ENCODE peak calls at places on chromosomes 2 and 18, in five cellular contexts. I is GDM1; J is foreskin fibroblast; M is stimulated activated CD4-positive, alpha-beta T cell treated with anti-CD3 and anti-CD28 coated beads, Interleukin-1b, Interleukin-23, amount 100 ng/mL, for 48 hours; L is progenitor cell of endocrine pancreas. B is an unnamed sample.

GRCh38 chr2:46873632-46874068 is 42.0 kb downstream of the MCFD2 start:
- DNase-seq in L (no peak), J (peak; percentile 99), M (peak; percentile 54), I (peak; percentile 64), B (no peak)

GRCh38 chr2:101616411-101616810 is 81.1 kb upstream of the MAP4K4 start:
- DNase-seq in J (peak; percentile 49), I (no peak), L (no peak), M (no peak), B (no peak)

GRCh38 chr2:112795720-112796119 is 11.4 kb upstream of the IL1A start:
- DNase-seq in I (peak; percentile 38), J (no peak), M (no peak), L (peak; percentile 18), B (no peak)

GRCh38 chr2:11180653-11181052 is 25.4 kb downstream of the SLC66A3 start:
- DNase-seq in J (no peak), M (no peak), L (no peak), I (no peak), B (no peak)

GRCh38 chr2:154484338-154485099 is 214.0 kb upstream of the KCNJ3 start:
- DNase-seq in I (no peak), M (no peak), J (no peak), L (no peak), B (no peak)

GRCh38 chr2:238459081-238459629 is 32.4 kb downstream of the ASB1 start:
- DNase-seq in I (no peak), J (peak; percentile 64), L (no peak), M (no peak), B (no peak)

GRCh38 chr2:1690056-1690775 is 54.1 kb downstream of the PXDN start:
- DNase-seq in M (no peak), I (no peak), L (no peak), J (peak; percentile 35), B (no peak)

GRCh38 chr2:62337403-62337802 is 141.5 kb downstream of the B3GNT2 start:
- DNase-seq in L (no peak), J (no peak), I (no peak), M (no peak), B (no peak)

GRCh38 chr18:75088622-75089211 is 120.2 kb downstream of the PTGR3 start:
- DNase-seq in L (no peak), J (no peak), I (no peak), M (no peak), B (no peak)

GRCh38 chr2:208096080-208096479 is 28.2 kb downstream of the CRYGD start:
- DNase-seq in L (no peak), I (no peak), M (no peak), J (no peak), B (no peak)

GRCh38 chr2:3404495-3404894 is 25.0 kb downstream of the TRAPPC12 start:
- DNase-seq in I (no peak), L (no peak), M (no peak), J (no peak), B (no peak)

GRCh38 chr2:29024882-29025430 is 43.9 kb downstream of the TOGARAM2 start:
- DNase-seq in M (no peak), L (no peak), J (no peak), I (no peak), B (no peak)

GRCh38 chr2:172244419-172245130 is 141.9 kb upstream of the DLX2 start:
- DNase-seq in J (peak; percentile 67), I (no peak), L (no peak), M (no peak), B (no peak)

GRCh38 chr2:85743304-85743978 is 10.3 kb upstream of the ATOH8 start:
- DNase-seq in L (no peak), I (no peak), J (no peak), M (no peak), B (no peak)

GRCh38 chr2:190765386-190766173 is 115.0 kb upstream of the GLS start:
- DNase-seq in J (peak; percentile 88), L (no peak), M (peak; percentile 35), I (no peak), B (no peak)

GRCh38 chr18:13136056-13136688 is 82.4 kb upstream of the LDLRAD4 start:
- DNase-seq in L (no peak), M (peak; percentile 75), J (peak; percentile 46), I (no peak), B (peak; percentile 27)

GRCh38 chr18:79795446-79795845 is 2.3 kb upstream of the KCNG2 start:
- DNase-seq in M (no peak), J (no peak), L (no peak), I (no peak), B (no peak)

GRCh38 chr2:68994864-68995263 is 18.1 kb upstream of the ANTXR1 start:
- DNase-seq in I (no peak), L (no peak), M (no peak), J (peak; percentile 36), B (no peak)

GRCh38 chr18:26549486-26550435 is 1.4 kb upstream of the KCTD1 start:
- DNase-seq in M (no peak), L (peak; percentile 15), J (peak; percentile 88), I (no peak), B (no peak)

GRCh38 chr2:212451786-212452200 is 86.8 kb downstream of the ERBB4 start:
- DNase-seq in J (peak; percentile 27), L (no peak), M (no peak), I (no peak), B (no peak)

GRCh38 chr2:128449226-128450061 is 130.8 kb upstream of the HS6ST1 start:
- DNase-seq in I (no peak), L (peak; percentile 8), M (no peak), J (no peak), B (no peak)